ENCODE peak calls at places on chromosomes 4 and X, in seven cellular contexts. N, O, D, G, S, X and P are unnamed samples.

GRCh38 chr4:26458104-26458503 is 32.2 kb downstream of the CCKAR start:
- DNase-seq in N (no peak), O (no peak), D (no peak), G (no peak), S (no peak), X (no peak), P (no peak)

GRCh38 chrX:20967725-20968124 is 406.5 kb upstream of the CNKSR2 start:
- DNase-seq in N (no peak), O (no peak), D (no peak), G (no peak), S (no peak), X (no peak), P (no peak)

GRCh38 chrX:103913356-103914020 is 48.9 kb upstream of the TMSB15B start:
- DNase-seq in N (peak; percentile 11), O (no peak), D (no peak), G (no peak), S (peak; percentile 74), X (no peak), P (no peak)

GRCh38 chr4:168995537-168996295 is 14.3 kb downstream of the CBR4 start:
- DNase-seq in N (peak; percentile 30), O (no peak), D (no peak), G (no peak), S (no peak), X (no peak), P (no peak)

GRCh38 chr4:15778742-15779231 is 659 bp downstream of the CD38 start:
- DNase-seq in N (peak; percentile 32), O (no peak), D (peak; percentile 58), G (peak; percentile 24), S (peak; percentile 19), X (peak; percentile 85), P (peak; percentile 80)

GRCh38 chr4:110503588-110504435 is 27.9 kb downstream of the ENPEP start:
- DNase-seq in N (peak; percentile 50), O (no peak), D (no peak), G (no peak), S (peak; percentile 38), X (no peak), P (no peak)

GRCh38 chr4:22486276-22486675 is 29.6 kb downstream of the ADGRA3 start:
- DNase-seq in N (no peak), O (no peak), D (no peak), G (no peak), S (no peak), X (no peak), P (no peak)

GRCh38 chrX:49155243-49155899 is 7.2 kb upstream of the MAGIX start:
- DNase-seq in N (peak; percentile 79), O (no peak), D (no peak), G (peak; percentile 46), S (peak; percentile 87), X (no peak), P (peak; percentile 19)

GRCh38 chr4:182925298-182925738 is 8.1 kb upstream of the DCTD start:
- DNase-seq in N (peak; percentile 40), O (no peak), D (no peak), G (peak; percentile 57), S (peak; percentile 96), X (peak; percentile 77), P (peak; percentile 48)

GRCh38 chr4:153270361-153270760 is 66.1 kb downstream of the TRIM2 start:
- DNase-seq in N (no peak), O (no peak), D (no peak), G (no peak), S (no peak), X (no peak), P (no peak)

GRCh38 chrX:124736553-124737240 is 390.3 kb downstream of the SH2D1A start:
- DNase-seq in N (no peak), O (no peak), D (no peak), G (no peak), S (peak; percentile 35), X (no peak), P (peak; percentile 1)

GRCh38 chr4:70976251-70976650 is 17.2 kb upstream of the DCK start:
- DNase-seq in N (no peak), O (no peak), D (no peak), G (no peak), S (no peak), X (no peak), P (no peak)

GRCh38 chr4:74932832-74933561 is at the start of gene PARM1:
- DNase-seq in N (peak; percentile 76), O (peak; percentile 63), D (peak; percentile 92), G (peak; percentile 85), S (peak; percentile 91), X (peak; percentile 96), P (peak; percentile 30)

GRCh38 chr4:38278255-38278654 is 318.1 kb downstream of the PTTG2 start:
- DNase-seq in N (no peak), O (no peak), D (no peak), G (no peak), S (no peak), X (no peak), P (no peak)

GRCh38 chr4:141654098-141654497 is 17.7 kb downstream of the IL15 start:
- DNase-seq in N (peak; percentile 34), O (no peak), D (no peak), G (peak; percentile 18), S (peak; percentile 78), X (no peak), P (no peak)

GRCh38 chr4:183989471-183989870 is 84.4 kb downstream of the STOX2 start:
- DNase-seq in N (peak; percentile 31), O (no peak), D (no peak), G (no peak), S (no peak), X (no peak), P (no peak)

GRCh38 chr4:7348946-7349900 is 85.5 kb downstream of the PSAPL1 start:
- DNase-seq in N (no peak), O (no peak), D (no peak), G (no peak), S (no peak), X (peak; percentile 84), P (no peak)

GRCh38 chr4:80184791-80185756 is 12.2 kb upstream of the PRDM8 start:
- DNase-seq in N (peak; percentile 72), O (no peak), D (no peak), G (peak; percentile 40), S (peak; percentile 8), X (no peak), P (peak; percentile 64)

GRCh38 chrX:148552775-148553174 is 52.4 kb downstream of the AFF2 start:
- DNase-seq in N (no peak), O (no peak), D (no peak), G (no peak), S (peak; percentile 24), X (no peak), P (no peak)

GRCh38 chrX:19214248-19214787 is 92.0 kb upstream of the ADGRG2 start:
- DNase-seq in N (no peak), O (no peak), D (no peak), G (no peak), S (peak; percentile 9), X (no peak), P (no peak)

GRCh38 chrX:24846551-24847170 is 152.9 kb downstream of the POLA1 start:
- DNase-seq in N (peak; percentile 52), O (peak; percentile 16), D (no peak), G (peak; percentile 20), S (no peak), X (no peak), P (no peak)

GRCh38 chr4:22014222-22014741 is 65.7 kb upstream of the KCNIP4 start:
- DNase-seq in N (peak; percentile 78), O (no peak), D (no peak), G (no peak), S (no peak), X (no peak), P (no peak)

GRCh38 chr4:112145820-112146813 is 863 bp downstream of the FAM241A start:
- DNase-seq in N (peak; percentile 79), O (no peak), D (no peak), G (peak; percentile 42), S (peak; percentile 58), X (peak; percentile 78), P (peak; percentile 49)

DNA sequence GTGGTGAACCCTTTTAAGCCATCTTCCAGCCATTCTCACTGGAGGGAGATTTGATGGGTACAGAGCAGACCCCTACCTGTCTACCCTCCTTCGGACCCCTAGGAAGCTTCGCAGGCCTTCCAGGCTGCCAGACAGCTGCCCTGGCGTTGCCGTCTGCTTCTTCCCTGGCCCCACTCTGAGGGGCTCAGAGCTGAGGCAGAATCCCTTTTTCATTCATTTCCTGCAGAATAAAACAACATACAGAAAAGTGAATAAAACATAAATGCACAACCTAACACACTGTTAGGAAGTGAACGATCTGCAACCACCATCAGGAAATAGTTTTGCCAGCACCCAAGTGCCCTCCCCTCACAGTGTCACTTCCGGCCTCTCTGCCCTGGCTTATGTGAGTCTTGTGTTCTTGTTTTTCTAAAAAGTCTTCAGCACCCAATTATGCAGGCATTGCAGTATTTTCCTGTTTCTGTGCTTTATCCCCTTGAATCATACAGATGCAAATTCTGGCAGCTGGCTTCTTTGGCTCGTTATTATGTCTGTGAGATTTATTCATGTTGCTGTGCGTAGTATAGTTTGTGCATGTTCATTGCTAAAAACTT is 5.6 kb upstream of the ADD1 start:
- DNase-seq in N (peak; percentile 68), O (no peak), D (peak; percentile 80), G (peak; percentile 40), S (no peak), X (peak; percentile 65), P (peak; percentile 95)
- H3K4me3 ChIP-seq in N (no peak overlapping the region), O (no peak overlapping the region), D (no peak overlapping the region), G (peak overlapping the region; percentile 17), S (no peak overlapping the region), X (peak overlapping the region; percentile 29), P (peak overlapping the region; percentile 86)

DNA sequence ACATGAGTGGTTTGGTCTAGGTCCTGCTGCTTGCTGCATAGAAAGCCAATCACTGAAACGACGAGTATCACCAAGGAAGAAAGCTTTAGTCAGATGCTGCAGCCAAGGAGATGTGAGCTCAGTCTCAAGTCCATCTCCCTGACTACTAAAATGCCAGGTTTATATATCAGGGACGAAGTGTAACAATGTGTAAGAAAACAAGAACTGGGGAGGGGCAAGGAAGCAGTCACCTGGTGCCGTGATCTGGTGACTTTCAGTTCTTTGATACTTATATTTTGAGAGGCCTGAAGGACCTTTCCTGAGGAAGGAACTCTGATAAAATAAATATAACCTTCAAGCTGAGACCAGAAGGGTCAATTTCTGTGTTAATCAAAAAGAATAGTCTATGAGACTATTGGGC is 19.6 kb upstream of the ABRAXAS1 start:
- DNase-seq in N (no peak), O (no peak), D (no peak), G (no peak), S (no peak), X (no peak), P (no peak)
- H3K27ac ChIP-seq in N (no peak overlapping the region), O (no peak overlapping the region), D (no peak overlapping the region), G (no peak overlapping the region), S (no peak overlapping the region), X (peak overlapping the region; percentile 49), P (peak overlapping the region; percentile 75)

DNA sequence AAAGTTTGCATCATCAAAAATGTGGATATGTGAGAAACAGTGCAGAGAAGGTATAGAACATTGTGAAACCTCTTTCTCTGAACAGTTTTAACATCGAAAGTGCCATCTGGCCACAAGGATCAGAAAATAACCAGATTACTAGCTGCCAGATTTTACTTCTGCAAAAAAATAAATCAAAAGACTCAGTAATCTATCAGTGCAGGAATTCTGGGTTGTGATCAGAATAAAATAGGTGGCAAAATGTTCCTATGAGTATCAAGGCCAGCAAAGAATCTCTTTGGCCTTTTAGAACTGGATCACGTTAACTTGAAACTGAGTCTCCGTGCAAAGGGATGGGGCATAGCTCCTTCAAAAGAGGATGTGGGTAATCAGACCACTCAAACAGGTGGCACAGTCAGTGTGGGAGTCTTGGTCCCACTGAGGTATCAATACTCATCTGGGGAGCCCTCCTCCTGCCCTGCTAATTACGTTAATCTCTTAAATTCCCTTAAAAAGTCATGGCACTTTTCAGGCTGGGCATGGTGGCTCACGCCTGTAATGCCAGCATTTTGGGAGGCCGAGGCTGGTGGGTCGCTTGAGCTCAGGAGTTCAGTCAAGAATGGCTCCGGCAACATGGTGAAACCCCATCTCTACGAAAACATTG is 26.7 kb upstream of the RBM47 start:
- DNase-seq in N (no peak), O (no peak), D (no peak), G (no peak), S (no peak), X (no peak), P (peak; percentile 38)
- H3K4me3 ChIP-seq in N (no peak overlapping the region), O (no peak overlapping the region), D (no peak overlapping the region), G (no peak overlapping the region), S (no peak overlapping the region), X (no peak overlapping the region), P (no peak overlapping the region)

GRCh38 chrX:32985544-32985943 is 225.8 kb downstream of the DMD start:
- DNase-seq in N (no peak), O (no peak), D (no peak), G (no peak), S (no peak), X (no peak), P (no peak)
- H3K27ac ChIP-seq in N (no peak overlapping the region), O (no peak overlapping the region), D (no peak overlapping the region), G (no peak overlapping the region), S (no peak overlapping the region), X (no peak overlapping the region), P (no peak overlapping the region)